ENCODE peak calls at places on chromosomes 5 and 9, in seven cellular contexts. Q is heart right ventricle, J is stomach, I is uterus, M is H9, X is thyroid gland, T is IMR-90. Y is an unnamed sample.
A peak's percentile ranks its signal among the peaks of the same experiment; 100 is the strongest.

GRCh38 chr5:163252951-163253350 is 184.4 kb upstream of the CCNG1 start:
- DNase-seq in M (no peak), X (no peak), I (no peak), Q (no peak), J (no peak), T (no peak), Y (no peak)

GRCh38 chr9:93184439-93185221 is 691 bp downstream of the WNK2 start:
- DNase-seq in M (no peak), X (no peak), I (no peak), J (no peak), Q (no peak), T (no peak), Y (peak; percentile 47)

GRCh38 chr9:136901516-136902258 is 15.4 kb downstream of the TRAF2 start:
- DNase-seq in T (peak; percentile 45), X (peak; percentile 77), I (peak; percentile 48), M (peak; percentile 28), Q (no peak), J (peak; percentile 57), Y (no peak)

GRCh38 chr9:133403766-133404439 is 13.9 kb downstream of the REXO4 start:
- DNase-seq in X (peak; percentile 9), J (peak; percentile 74), M (peak; percentile 81), T (no peak), Q (no peak), I (no peak), Y (no peak)

GRCh38 chr5:43638556-43638955 is 35.6 kb downstream of the NNT start:
- DNase-seq in J (no peak), I (no peak), M (no peak), T (peak; percentile 43), Q (no peak), X (no peak), Y (no peak)

GRCh38 chr5:90201923-90202322 is 207.6 kb downstream of the CETN3 start:
- DNase-seq in I (no peak), M (no peak), Q (no peak), J (no peak), T (no peak), X (no peak), Y (no peak)

GRCh38 chr5:23367863-23368262 is 139.5 kb upstream of the PRDM9 start:
- DNase-seq in X (no peak), Q (no peak), T (no peak), M (no peak), J (no peak), I (no peak), Y (no peak)

GRCh38 chr5:42317575-42317974 is 105.7 kb upstream of the GHR start:
- DNase-seq in T (no peak), X (no peak), J (no peak), I (no peak), M (no peak), Q (no peak), Y (no peak)

GRCh38 chr5:132294728-132295504 is 722 bp downstream of the SLC22A4 start:
- DNase-seq in T (peak; percentile 79), J (peak; percentile 55), X (peak; percentile 44), M (peak; percentile 64), I (peak; percentile 51), Q (peak; percentile 53), Y (peak; percentile 36)

GRCh38 chr5:54643679-54644078 is 126.1 kb downstream of the SNX18 start:
- DNase-seq in T (peak; percentile 87), J (no peak), M (no peak), X (peak; percentile 71), Q (no peak), I (no peak), Y (peak; percentile 31)

GRCh38 chr9:131697908-131698714 is 41.8 kb downstream of the RAPGEF1 start:
- DNase-seq in T (no peak), J (no peak), Q (no peak), I (no peak), X (peak; percentile 29), M (peak; percentile 66), Y (no peak)

GRCh38 chr9:130470950-130471349 is 26.2 kb downstream of the ASS1 start:
- DNase-seq in M (no peak), I (no peak), X (no peak), J (no peak), Q (no peak), T (no peak), Y (no peak)

GRCh38 chr5:27140831-27141230 is 102.4 kb upstream of the CDH9 start:
- DNase-seq in M (no peak), T (no peak), X (no peak), I (no peak), Q (no peak), J (no peak), Y (no peak)

GRCh38 chr5:90477073-90477472 is 2.4 kb downstream of the POLR3G start:
- DNase-seq in J (no peak), I (no peak), T (no peak), X (peak; percentile 53), M (peak; percentile 85), Q (no peak), Y (no peak)

DNA sequence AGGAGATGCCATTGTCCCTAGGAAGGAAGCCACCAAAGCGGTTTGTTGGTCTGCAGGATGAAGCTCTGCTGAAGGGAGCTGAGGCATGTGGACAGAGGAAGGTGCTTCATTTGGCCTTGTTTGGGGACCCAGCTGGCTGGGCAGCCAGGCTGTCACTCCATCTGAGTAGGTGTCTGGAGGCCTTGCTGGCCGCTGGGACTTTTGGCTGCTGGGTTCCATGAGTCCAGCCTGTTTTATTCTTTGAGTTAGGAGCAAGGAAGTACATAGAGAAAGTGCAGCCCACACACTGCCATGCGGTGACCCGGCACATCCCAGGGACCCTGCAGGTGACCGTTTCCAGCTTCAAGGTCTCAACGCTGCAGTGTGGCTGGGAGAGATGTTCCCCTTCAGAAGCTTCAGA is 251.2 kb upstream of the IRX4 start:
- DNase-seq in T (no peak), J (no peak), I (no peak), Q (no peak), X (no peak), M (peak; percentile 10), Y (no peak)
- H3K9me3 ChIP-seq in T (peaks cover 52% of the 10 kb centered on the region), J (no peaks in the 10 kb centered on the region), I (no peaks in the 10 kb centered on the region), Q (no peaks in the 10 kb centered on the region), X (no peaks in the 10 kb centered on the region), M (no peaks in the 10 kb centered on the region), Y (no peaks in the 10 kb centered on the region)

GRCh38 chr5:109141499-109142200 is 268.1 kb downstream of the PJA2 start:
- DNase-seq in I (no peak), X (no peak), Q (no peak), T (peak; percentile 66), J (no peak), M (peak; percentile 27), Y (no peak)
- TF ChIP-seq CTCF in I (no peak), X (no peak), Q (no peak), T (no peak), J (no peak), M (peak; percentile 47), Y (no peak)

DNA sequence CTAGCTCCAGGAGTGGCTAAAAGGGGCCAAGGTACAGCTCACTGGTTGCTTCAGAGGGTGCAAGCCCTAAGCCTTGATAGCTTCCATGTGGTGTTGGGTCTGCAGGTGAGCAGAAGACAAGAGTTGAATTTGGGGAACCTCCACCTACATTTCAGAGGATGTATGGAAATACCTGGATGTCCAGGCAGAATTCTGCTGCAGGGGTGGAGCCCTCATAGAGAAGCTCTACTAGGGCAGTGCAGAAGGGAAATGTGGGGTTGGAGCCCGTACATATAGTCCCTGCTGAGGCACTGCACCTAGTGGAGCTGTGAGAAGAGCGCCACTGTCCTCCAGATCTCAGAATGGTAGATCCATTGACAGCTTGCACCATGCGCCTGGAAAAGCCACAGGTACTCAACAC is 49.6 kb downstream of the PTBP3 start:
- DNase-seq in M (no peak), Q (no peak), X (no peak), J (no peak), I (no peak), T (no peak), Y (no peak)
- H3K9me3 ChIP-seq in M (peaks cover 10% of the 10 kb centered on the region), Q (peaks cover 12% of the 10 kb centered on the region), X (no peaks in the 10 kb centered on the region), J (peaks cover 16% of the 10 kb centered on the region), I (no peaks in the 10 kb centered on the region), T (peaks cover 13% of the 10 kb centered on the region), Y (no peaks in the 10 kb centered on the region)

GRCh38 chr5:150309101-150309897 is 6.6 kb upstream of the ARSI start:
- DNase-seq in X (no peak), T (no peak), I (no peak), M (no peak), Q (no peak), J (no peak), Y (no peak)

GRCh38 chr5:150307617-150308426 is 5.1 kb upstream of the ARSI start:
- DNase-seq in X (no peak), M (no peak), T (no peak), Q (no peak), I (no peak), J (no peak), Y (no peak)

GRCh38 chr5:150304481-150305081 is 1.9 kb upstream of the ARSI start:
- DNase-seq in X (no peak), T (no peak), Q (no peak), M (no peak), J (no peak), I (no peak), Y (no peak)

GRCh38 chr5:150305577-150305976 is 2.9 kb upstream of the ARSI start:
- DNase-seq in T (no peak), I (no peak), Q (no peak), J (no peak), X (no peak), M (no peak), Y (no peak)

DNA sequence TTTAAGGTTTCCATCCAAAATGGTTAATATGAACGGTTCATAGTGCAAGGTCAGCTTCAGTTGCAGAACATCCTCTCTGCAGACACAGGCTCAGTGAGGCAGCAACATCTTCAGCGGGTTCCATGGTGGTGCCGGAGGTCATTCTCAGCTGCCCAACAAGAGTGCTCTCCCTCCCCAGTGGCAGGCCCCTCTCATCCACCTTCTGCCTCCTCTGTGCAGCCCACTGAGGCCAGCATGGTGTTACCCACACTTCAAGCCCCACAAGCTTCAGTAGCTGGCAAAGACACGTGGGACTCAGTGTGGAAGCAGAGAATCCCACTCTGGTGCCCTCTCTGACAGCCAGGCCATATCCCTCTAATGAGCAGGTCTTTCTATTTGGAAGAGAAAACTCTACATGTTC is 4.1 kb upstream of the ARSI start:
- DNase-seq in X (no peak), I (no peak), M (no peak), J (no peak), Q (no peak), T (no peak), Y (no peak)
- TF ChIP-seq CTCF in X (no peak), I (no peak), M (no peak), J (no peak), Q (no peak), T (no peak), Y (no peak)

DNA sequence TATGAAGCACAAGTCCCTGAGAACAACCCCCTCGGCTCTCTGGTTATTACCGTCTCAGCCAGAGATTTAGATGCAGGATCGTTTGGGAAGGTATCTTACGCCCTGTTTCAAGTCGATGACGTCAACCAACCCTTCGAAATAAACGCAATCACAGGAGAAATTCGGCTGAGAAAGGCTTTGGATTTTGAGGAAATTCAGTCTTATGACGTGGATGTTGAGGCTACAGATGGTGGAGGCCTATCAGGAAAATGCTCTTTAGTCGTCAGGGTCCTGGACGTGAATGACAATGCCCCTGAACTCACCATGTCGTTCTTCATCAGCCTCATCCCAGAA is 1.1 kb downstream of the PCDHB6 start:
- DNase-seq in I (no peak), X (no peak), Q (no peak), M (no peak), T (no peak), J (no peak), Y (no peak)
- H3K9me3 ChIP-seq in I (no peaks in the 10 kb centered on the region), X (no peaks in the 10 kb centered on the region), Q (peaks cover 96% of the 10 kb centered on the region), M (peaks cover 9% of the 10 kb centered on the region), T (peaks cover 15% of the 10 kb centered on the region), J (peaks cover 61% of the 10 kb centered on the region), Y (peaks cover 2% of the 10 kb centered on the region)